ENCODE peak calls at places on chromosomes 6 and 20, in five cellular contexts. One of them, this sample, is unnamed. For H3K27me3 and H3K9me3, the result is how much of the 10 kb centered on the place peaks cover.

GRCh38 chr20:36543187-36544133 is 2.1 kb downstream of the MYL9 start:
- DNase-seq in mammary epithelial cell: no peak
- DNase-seq in adrenal gland: peak
- DNase-seq in left ventricle myocardium inferior: peak
- DNase-seq in tibial artery: peak
- DNase-seq in this sample: peak

GRCh38 chr20:1827974-1828785 is 67.0 kb upstream of the SIRPA start:
- DNase-seq in mammary epithelial cell: peak
- DNase-seq in adrenal gland: peak
- DNase-seq in left ventricle myocardium inferior: peak
- DNase-seq in tibial artery: no peak
- DNase-seq in this sample: no peak

GRCh38 chr6:30743099-30744053 is 889 bp upstream of the FLOT1 start:
- DNase-seq in mammary epithelial cell: peak
- DNase-seq in adrenal gland: peak
- DNase-seq in left ventricle myocardium inferior: no peak
- DNase-seq in tibial artery: peak
- DNase-seq in this sample: no peak

GRCh38 chr20:23602261-23602660 is 3.5 kb downstream of the CST9 start:
- DNase-seq in mammary epithelial cell: no peak
- DNase-seq in adrenal gland: no peak
- DNase-seq in left ventricle myocardium inferior: no peak
- DNase-seq in tibial artery: no peak
- DNase-seq in this sample: no peak

GRCh38 chr6:24064106-24064505 is 61.9 kb upstream of the NRSN1 start:
- DNase-seq in mammary epithelial cell: no peak
- DNase-seq in adrenal gland: no peak
- DNase-seq in left ventricle myocardium inferior: no peak
- DNase-seq in tibial artery: no peak
- DNase-seq in this sample: no peak

GRCh38 chr6:89311530-89311852 is 3.6 kb downstream of the GABRR2 start:
- DNase-seq in mammary epithelial cell: no peak
- DNase-seq in adrenal gland: no peak
- DNase-seq in left ventricle myocardium inferior: no peak
- DNase-seq in tibial artery: no peak
- DNase-seq in this sample: no peak

GRCh38 chr20:37994512-37994911 is 38.7 kb downstream of the TTI1 start:
- DNase-seq in mammary epithelial cell: peak
- DNase-seq in adrenal gland: peak
- DNase-seq in left ventricle myocardium inferior: no peak
- DNase-seq in tibial artery: no peak
- DNase-seq in this sample: no peak

GRCh38 chr20:1528811-1529210 is 28.7 kb downstream of the SIRPD start:
- DNase-seq in mammary epithelial cell: peak
- DNase-seq in adrenal gland: no peak
- DNase-seq in left ventricle myocardium inferior: no peak
- DNase-seq in tibial artery: no peak
- DNase-seq in this sample: no peak

GRCh38 chr6:158229823-158230222 is 61.7 kb downstream of the GTF2H5 start:
- DNase-seq in mammary epithelial cell: no peak
- DNase-seq in adrenal gland: no peak
- DNase-seq in left ventricle myocardium inferior: no peak
- DNase-seq in tibial artery: no peak
- DNase-seq in this sample: no peak

GRCh38 chr6:109978174-109979032 is at the start of gene GPR6:
- DNase-seq in mammary epithelial cell: peak
- DNase-seq in adrenal gland: peak
- DNase-seq in left ventricle myocardium inferior: peak
- DNase-seq in tibial artery: peak
- DNase-seq in this sample: peak

GRCh38 chr6:40414617-40415016 is 172.5 kb downstream of the LRFN2 start:
- DNase-seq in mammary epithelial cell: no peak
- DNase-seq in adrenal gland: no peak
- DNase-seq in left ventricle myocardium inferior: no peak
- DNase-seq in tibial artery: no peak
- DNase-seq in this sample: no peak

GRCh38 chr20:25224941-25225340 is 22.9 kb upstream of the PYGB start:
- DNase-seq in mammary epithelial cell: no peak
- DNase-seq in adrenal gland: no peak
- DNase-seq in left ventricle myocardium inferior: no peak
- DNase-seq in tibial artery: no peak
- DNase-seq in this sample: no peak

GRCh38 chr6:47187108-47187507 is 122.6 kb downstream of the TNFRSF21 start:
- DNase-seq in mammary epithelial cell: no peak
- DNase-seq in adrenal gland: no peak
- DNase-seq in left ventricle myocardium inferior: no peak
- DNase-seq in tibial artery: no peak
- DNase-seq in this sample: no peak

GRCh38 chr20:45842169-45842812 is 8.7 kb downstream of the SNX21 start:
- DNase-seq in mammary epithelial cell: no peak
- DNase-seq in adrenal gland: peak
- DNase-seq in left ventricle myocardium inferior: no peak
- DNase-seq in tibial artery: no peak
- DNase-seq in this sample: no peak

GRCh38 chr20:51014797-51015722 is 7.8 kb downstream of the KCNG1 start:
- DNase-seq in mammary epithelial cell: peak
- DNase-seq in adrenal gland: peak
- DNase-seq in left ventricle myocardium inferior: no peak
- DNase-seq in tibial artery: no peak
- DNase-seq in this sample: peak

GRCh38 chr20:38343107-38343797 is 3.0 kb upstream of the LBP start:
- DNase-seq in mammary epithelial cell: no peak
- DNase-seq in adrenal gland: peak
- DNase-seq in left ventricle myocardium inferior: no peak
- DNase-seq in tibial artery: peak
- DNase-seq in this sample: no peak

GRCh38 chr20:21514553-21515251 is 838 bp upstream of the NKX2-2 start:
- DNase-seq in mammary epithelial cell: no peak
- DNase-seq in adrenal gland: no peak
- DNase-seq in left ventricle myocardium inferior: no peak
- DNase-seq in tibial artery: no peak
- DNase-seq in this sample: peak

GRCh38 chr6:10957414-10957886 is 70.6 kb downstream of the SYCP2L start:
- DNase-seq in mammary epithelial cell: no peak
- DNase-seq in adrenal gland: no peak
- DNase-seq in left ventricle myocardium inferior: no peak
- DNase-seq in tibial artery: no peak
- DNase-seq in this sample: no peak

GRCh38 chr20:10919549-10920140 is 245.8 kb upstream of the JAG1 start:
- DNase-seq in mammary epithelial cell: peak
- DNase-seq in adrenal gland: peak
- DNase-seq in left ventricle myocardium inferior: peak
- DNase-seq in tibial artery: no peak
- DNase-seq in this sample: peak

GRCh38 chr20:54212226-54212625 is 4.3 kb downstream of the PFDN4 start:
- DNase-seq in mammary epithelial cell: no peak
- DNase-seq in adrenal gland: no peak
- DNase-seq in left ventricle myocardium inferior: no peak
- DNase-seq in tibial artery: no peak
- DNase-seq in this sample: no peak

GRCh38 chr6:135251416-135251815 is 70.3 kb downstream of the MYB start:
- DNase-seq in mammary epithelial cell: no peak
- DNase-seq in adrenal gland: no peak
- DNase-seq in left ventricle myocardium inferior: no peak
- DNase-seq in tibial artery: no peak
- DNase-seq in this sample: no peak

GRCh38 chr6:3356056-3356823 is 97.5 kb downstream of the PSMG4 start:
- DNase-seq in mammary epithelial cell: no peak
- DNase-seq in adrenal gland: peak
- DNase-seq in left ventricle myocardium inferior: peak
- DNase-seq in tibial artery: peak
- DNase-seq in this sample: peak

GRCh38 chr6:135901776-135902524 is 50.4 kb downstream of the PDE7B start:
- DNase-seq in mammary epithelial cell: peak
- DNase-seq in adrenal gland: peak
- DNase-seq in left ventricle myocardium inferior: peak
- DNase-seq in tibial artery: peak
- DNase-seq in this sample: peak

GRCh38 chr6:12813321-12813720 is 96.8 kb downstream of the PHACTR1 start:
- DNase-seq in mammary epithelial cell: no peak
- DNase-seq in adrenal gland: no peak
- DNase-seq in left ventricle myocardium inferior: no peak
- DNase-seq in tibial artery: no peak
- DNase-seq in this sample: peak

GRCh38 chr6:130140084-130140483 is 82.7 kb downstream of the SAMD3 start:
- DNase-seq in mammary epithelial cell: no peak
- DNase-seq in adrenal gland: no peak
- DNase-seq in left ventricle myocardium inferior: no peak
- DNase-seq in tibial artery: no peak
- DNase-seq in this sample: no peak

DNA sequence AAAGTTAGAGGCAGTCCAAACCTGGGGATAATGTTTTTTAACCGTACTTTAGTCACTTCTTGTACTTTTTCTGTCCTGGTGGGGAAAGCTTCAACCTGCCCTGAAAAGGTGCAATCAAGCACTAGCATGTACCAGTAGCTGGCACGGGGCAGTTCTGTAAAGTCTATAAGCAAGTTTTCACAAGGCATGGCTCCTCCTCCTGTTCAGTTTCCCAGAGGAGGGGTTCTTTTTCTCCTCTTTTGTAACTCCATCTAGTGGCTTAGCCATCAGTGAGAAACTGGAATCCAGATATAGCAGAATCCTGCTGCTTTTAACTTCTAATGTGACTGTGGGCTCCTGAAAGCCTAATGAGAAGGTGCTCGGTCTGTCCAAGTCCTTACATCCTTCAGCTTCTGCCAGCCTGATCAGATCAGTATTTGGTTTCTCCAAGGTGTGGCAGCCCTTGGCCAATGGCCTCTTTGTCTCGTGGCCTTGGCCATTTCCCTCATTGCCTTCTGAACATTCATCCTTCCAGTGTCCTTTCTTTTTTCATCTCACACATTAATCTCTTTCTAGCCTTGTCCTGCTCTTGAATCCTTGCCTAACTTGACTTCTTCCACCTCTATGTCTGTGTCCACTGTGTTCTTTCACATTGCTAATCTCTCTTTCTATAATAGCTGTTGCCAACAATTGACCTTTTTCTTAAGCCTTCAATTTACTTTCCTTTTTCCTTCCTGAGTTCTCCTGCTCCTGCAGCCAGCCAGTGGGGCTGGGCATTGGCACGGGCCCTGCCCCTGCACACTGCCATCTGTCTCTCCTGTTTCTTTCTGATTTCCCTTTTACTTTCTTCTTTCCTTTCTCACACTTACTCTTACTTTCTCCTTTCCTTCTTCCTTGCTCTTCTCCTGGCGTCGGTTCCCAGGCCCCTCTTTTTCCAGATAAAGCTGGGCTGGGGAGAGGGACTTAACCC is 222.0 kb upstream of the SYNCRIP start:
- DNase-seq in mammary epithelial cell: peak
- DNase-seq in adrenal gland: peak
- DNase-seq in left ventricle myocardium inferior: no peak
- DNase-seq in tibial artery: no peak
- DNase-seq in this sample: no peak
- H3K4me3 ChIP-seq in mammary epithelial cell: no peak
- H3K4me3 ChIP-seq in adrenal gland: no peak
- H3K4me3 ChIP-seq in left ventricle myocardium inferior: peak
- H3K4me3 ChIP-seq in tibial artery: peak
- H3K4me3 ChIP-seq in this sample: no peak

DNA sequence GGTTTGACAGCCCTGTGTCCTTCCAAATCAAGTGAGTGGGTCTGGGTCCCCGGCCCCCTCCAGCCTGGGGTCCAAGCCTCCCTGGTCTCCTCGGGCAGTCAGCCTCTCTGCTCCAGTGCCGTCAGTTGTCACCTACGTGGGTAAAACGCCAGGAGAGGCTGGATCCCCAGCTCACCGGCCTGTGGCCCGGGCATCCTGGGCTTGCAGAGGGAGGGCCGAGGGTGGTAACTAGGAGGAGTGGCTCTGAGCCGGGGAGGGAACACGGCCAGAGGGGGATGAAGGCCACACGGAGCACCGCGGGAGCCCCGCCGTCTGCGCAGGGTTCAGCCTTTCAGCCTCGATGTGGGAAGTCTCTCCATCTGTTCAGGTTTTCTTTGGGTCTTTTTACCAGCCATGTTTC is 29.5 kb upstream of the BHLHE23 start:
- DNase-seq in mammary epithelial cell: no peak
- DNase-seq in adrenal gland: no peak
- DNase-seq in left ventricle myocardium inferior: peak
- DNase-seq in tibial artery: no peak
- DNase-seq in this sample: no peak
- H3K27me3 ChIP-seq in mammary epithelial cell: under half
- H3K27me3 ChIP-seq in adrenal gland: under half
- H3K27me3 ChIP-seq in left ventricle myocardium inferior: half or more
- H3K27me3 ChIP-seq in tibial artery: under half
- H3K27me3 ChIP-seq in this sample: half or more

GRCh38 chr6:150297327-150298028 is 71.3 kb upstream of the IYD start:
- DNase-seq in mammary epithelial cell: peak
- DNase-seq in adrenal gland: no peak
- DNase-seq in left ventricle myocardium inferior: no peak
- DNase-seq in tibial artery: peak
- DNase-seq in this sample: peak
- H3K9me3 ChIP-seq in mammary epithelial cell: under half
- H3K9me3 ChIP-seq in adrenal gland: under half
- H3K9me3 ChIP-seq in left ventricle myocardium inferior: under half
- H3K9me3 ChIP-seq in tibial artery: under half
- H3K9me3 ChIP-seq in this sample: under half

DNA sequence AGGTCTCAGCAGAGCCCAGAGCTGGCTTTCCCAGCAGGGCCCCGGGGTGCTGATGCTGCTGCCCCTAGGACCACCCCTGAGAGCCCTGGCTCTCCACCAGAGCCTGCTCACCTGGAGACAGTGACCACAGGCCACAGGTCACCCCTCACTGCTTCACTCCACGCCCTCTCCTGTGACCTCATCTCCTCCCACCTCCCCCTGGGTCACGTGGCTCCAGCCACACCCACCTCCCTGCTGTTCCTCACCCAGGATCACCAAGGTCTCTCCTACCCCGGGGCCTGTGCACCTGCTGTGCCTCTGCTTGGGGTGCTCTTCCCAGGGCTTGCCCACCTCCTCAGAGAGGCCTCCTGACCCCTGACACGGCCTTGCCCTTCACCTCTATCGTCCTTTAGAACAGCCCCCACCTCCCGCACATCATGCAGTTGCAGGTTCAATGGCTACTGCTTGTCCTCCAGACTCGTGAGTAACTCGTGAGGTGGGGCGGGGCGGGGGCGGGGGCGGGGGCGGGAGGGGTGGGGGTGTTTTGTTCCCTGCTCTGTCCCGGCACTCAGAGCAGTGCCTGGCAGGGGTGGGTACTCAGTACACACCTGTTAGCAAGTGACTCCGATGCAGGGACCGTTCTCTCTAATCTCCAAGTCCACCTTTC is 468.0 kb downstream of the PREX1 start:
- DNase-seq in mammary epithelial cell: no peak
- DNase-seq in adrenal gland: no peak
- DNase-seq in left ventricle myocardium inferior: no peak
- DNase-seq in tibial artery: no peak
- DNase-seq in this sample: no peak
- H3K4me3 ChIP-seq in mammary epithelial cell: no peak
- H3K4me3 ChIP-seq in adrenal gland: no peak
- H3K4me3 ChIP-seq in left ventricle myocardium inferior: no peak
- H3K4me3 ChIP-seq in tibial artery: no peak
- H3K4me3 ChIP-seq in this sample: no peak

This sample was measured in MG63.